ENCODE peak calls at places on chromosome 3, in eight cellular contexts. One of them, this sample, is unnamed.

GRCh38 chr3:159416854-159417253 is 571.8 kb upstream of the IL12A start:
- DNase-seq in Peyer's patch: no peak
- DNase-seq in sigmoid colon: no peak
- DNase-seq in HFF-Myc: no peak
- DNase-seq in astrocyte of the spinal cord: peak; percentile 76
- DNase-seq in AG04449: no peak
- DNase-seq in transverse colon: no peak
- DNase-seq in DND-41: no peak
- DNase-seq in this sample: peak; percentile 14

GRCh38 chr3:64645236-64645635 is 42.6 kb downstream of the ADAMTS9 start:
- DNase-seq in Peyer's patch: no peak
- DNase-seq in sigmoid colon: no peak
- DNase-seq in HFF-Myc: no peak
- DNase-seq in astrocyte of the spinal cord: peak; percentile 10
- DNase-seq in AG04449: no peak
- DNase-seq in transverse colon: no peak
- DNase-seq in DND-41: no peak
- DNase-seq in this sample: no peak

GRCh38 chr3:156106721-156107373 is 13.5 kb upstream of the KCNAB1 start:
- DNase-seq in Peyer's patch: no peak
- DNase-seq in sigmoid colon: no peak
- DNase-seq in HFF-Myc: no peak
- DNase-seq in astrocyte of the spinal cord: no peak
- DNase-seq in AG04449: no peak
- DNase-seq in transverse colon: no peak
- DNase-seq in DND-41: no peak
- DNase-seq in this sample: no peak

GRCh38 chr3:184196536-184196935 is 10.5 kb downstream of the ABCF3 start:
- DNase-seq in Peyer's patch: no peak
- DNase-seq in sigmoid colon: no peak
- DNase-seq in HFF-Myc: no peak
- DNase-seq in astrocyte of the spinal cord: no peak
- DNase-seq in AG04449: no peak
- DNase-seq in transverse colon: no peak
- DNase-seq in DND-41: no peak
- DNase-seq in this sample: no peak

GRCh38 chr3:8328971-8329370 is 172.7 kb upstream of the LMCD1 start:
- DNase-seq in Peyer's patch: no peak
- DNase-seq in sigmoid colon: no peak
- DNase-seq in HFF-Myc: no peak
- DNase-seq in astrocyte of the spinal cord: peak; percentile 2
- DNase-seq in AG04449: no peak
- DNase-seq in transverse colon: no peak
- DNase-seq in DND-41: no peak
- DNase-seq in this sample: no peak

GRCh38 chr3:65793495-65794200 is 245.1 kb downstream of the MAGI1 start:
- DNase-seq in Peyer's patch: no peak
- DNase-seq in sigmoid colon: no peak
- DNase-seq in HFF-Myc: no peak
- DNase-seq in astrocyte of the spinal cord: no peak
- DNase-seq in AG04449: no peak
- DNase-seq in transverse colon: no peak
- DNase-seq in DND-41: no peak
- DNase-seq in this sample: no peak

GRCh38 chr3:23916152-23916885 is 471 bp downstream of the NKIRAS1 start:
- DNase-seq in Peyer's patch: no peak
- DNase-seq in sigmoid colon: no peak
- DNase-seq in HFF-Myc: no peak
- DNase-seq in astrocyte of the spinal cord: no peak
- DNase-seq in AG04449: no peak
- DNase-seq in transverse colon: no peak
- DNase-seq in DND-41: no peak
- DNase-seq in this sample: no peak

GRCh38 chr3:136818191-136818850 is 605 bp upstream of the SLC35G2 start:
- DNase-seq in Peyer's patch: peak; percentile 18
- DNase-seq in sigmoid colon: peak; percentile 69
- DNase-seq in HFF-Myc: peak; percentile 92
- DNase-seq in astrocyte of the spinal cord: peak; percentile 85
- DNase-seq in AG04449: no peak
- DNase-seq in transverse colon: peak; percentile 20
- DNase-seq in DND-41: peak; percentile 57
- DNase-seq in this sample: peak; percentile 91

GRCh38 chr3:97235611-97236315 is 421.4 kb downstream of the EPHA6 start:
- DNase-seq in Peyer's patch: no peak
- DNase-seq in sigmoid colon: no peak
- DNase-seq in HFF-Myc: no peak
- DNase-seq in astrocyte of the spinal cord: no peak
- DNase-seq in AG04449: no peak
- DNase-seq in transverse colon: no peak
- DNase-seq in DND-41: no peak
- DNase-seq in this sample: no peak

GRCh38 chr3:108208831-108209230 is 13.4 kb downstream of the IFT57 start:
- DNase-seq in Peyer's patch: no peak
- DNase-seq in sigmoid colon: no peak
- DNase-seq in HFF-Myc: no peak
- DNase-seq in astrocyte of the spinal cord: no peak
- DNase-seq in AG04449: no peak
- DNase-seq in transverse colon: no peak
- DNase-seq in DND-41: no peak
- DNase-seq in this sample: no peak

GRCh38 chr3:62229201-62229600 is 144.1 kb downstream of the FEZF2 start:
- DNase-seq in Peyer's patch: no peak
- DNase-seq in sigmoid colon: no peak
- DNase-seq in HFF-Myc: no peak
- DNase-seq in astrocyte of the spinal cord: peak; percentile 41
- DNase-seq in AG04449: no peak
- DNase-seq in transverse colon: no peak
- DNase-seq in DND-41: no peak
- DNase-seq in this sample: no peak

GRCh38 chr3:56955551-56956131 is 104.8 kb upstream of the SPATA12 start:
- DNase-seq in Peyer's patch: no peak
- DNase-seq in sigmoid colon: no peak
- DNase-seq in HFF-Myc: no peak
- DNase-seq in astrocyte of the spinal cord: no peak
- DNase-seq in AG04449: no peak
- DNase-seq in transverse colon: no peak
- DNase-seq in DND-41: no peak
- DNase-seq in this sample: no peak

GRCh38 chr3:37944243-37944955 is 46.2 kb upstream of the VILL start:
- DNase-seq in Peyer's patch: no peak
- DNase-seq in sigmoid colon: no peak
- DNase-seq in HFF-Myc: no peak
- DNase-seq in astrocyte of the spinal cord: no peak
- DNase-seq in AG04449: no peak
- DNase-seq in transverse colon: no peak
- DNase-seq in DND-41: no peak
- DNase-seq in this sample: peak; percentile 27

GRCh38 chr3:104987859-104988258 is 378.9 kb upstream of the ALCAM start:
- DNase-seq in Peyer's patch: no peak
- DNase-seq in sigmoid colon: no peak
- DNase-seq in HFF-Myc: no peak
- DNase-seq in astrocyte of the spinal cord: no peak
- DNase-seq in AG04449: no peak
- DNase-seq in transverse colon: no peak
- DNase-seq in DND-41: no peak
- DNase-seq in this sample: no peak

GRCh38 chr3:155325263-155325835 is 31.9 kb upstream of the STRIT1 start:
- DNase-seq in Peyer's patch: no peak
- DNase-seq in sigmoid colon: no peak
- DNase-seq in HFF-Myc: no peak
- DNase-seq in astrocyte of the spinal cord: peak; percentile 21
- DNase-seq in AG04449: no peak
- DNase-seq in transverse colon: no peak
- DNase-seq in DND-41: no peak
- DNase-seq in this sample: no peak

GRCh38 chr3:139586420-139587017 is 47.0 kb upstream of the RBP1 start:
- DNase-seq in Peyer's patch: no peak
- DNase-seq in sigmoid colon: no peak
- DNase-seq in HFF-Myc: no peak
- DNase-seq in astrocyte of the spinal cord: no peak
- DNase-seq in AG04449: no peak
- DNase-seq in transverse colon: no peak
- DNase-seq in DND-41: no peak
- DNase-seq in this sample: no peak

GRCh38 chr3:22536582-22536981 is 666.5 kb upstream of the UBE2E2 start:
- DNase-seq in Peyer's patch: no peak
- DNase-seq in sigmoid colon: no peak
- DNase-seq in HFF-Myc: no peak
- DNase-seq in astrocyte of the spinal cord: no peak
- DNase-seq in AG04449: no peak
- DNase-seq in transverse colon: no peak
- DNase-seq in DND-41: no peak
- DNase-seq in this sample: no peak

GRCh38 chr3:88031543-88032148 is 27.2 kb downstream of the CGGBP1 start:
- DNase-seq in Peyer's patch: no peak
- DNase-seq in sigmoid colon: no peak
- DNase-seq in HFF-Myc: no peak
- DNase-seq in astrocyte of the spinal cord: peak; percentile 63
- DNase-seq in AG04449: no peak
- DNase-seq in transverse colon: no peak
- DNase-seq in DND-41: peak; percentile 47
- DNase-seq in this sample: peak; percentile 41

GRCh38 chr3:158105710-158106438 is at the start of gene SHOX2:
- DNase-seq in Peyer's patch: peak; percentile 13
- DNase-seq in sigmoid colon: no peak
- DNase-seq in HFF-Myc: no peak
- DNase-seq in astrocyte of the spinal cord: peak; percentile 36
- DNase-seq in AG04449: no peak
- DNase-seq in transverse colon: peak; percentile 41
- DNase-seq in DND-41: no peak
- DNase-seq in this sample: peak; percentile 59

GRCh38 chr3:123739754-123740153 is 144.4 kb downstream of the MYLK start:
- DNase-seq in Peyer's patch: no peak
- DNase-seq in sigmoid colon: no peak
- DNase-seq in HFF-Myc: no peak
- DNase-seq in astrocyte of the spinal cord: peak; percentile 84
- DNase-seq in AG04449: no peak
- DNase-seq in transverse colon: peak; percentile 42
- DNase-seq in DND-41: no peak
- DNase-seq in this sample: peak; percentile 48

GRCh38 chr3:69115731-69116130 is 6.7 kb downstream of the LMOD3 start:
- DNase-seq in Peyer's patch: no peak
- DNase-seq in sigmoid colon: no peak
- DNase-seq in HFF-Myc: no peak
- DNase-seq in astrocyte of the spinal cord: peak; percentile 48
- DNase-seq in AG04449: no peak
- DNase-seq in transverse colon: no peak
- DNase-seq in DND-41: no peak
- DNase-seq in this sample: peak; percentile 21
- TF ChIP-seq CTCF in Peyer's patch: no peak
- TF ChIP-seq CTCF in sigmoid colon: no peak
- TF ChIP-seq CTCF in HFF-Myc: no peak
- TF ChIP-seq CTCF in astrocyte of the spinal cord: no peak
- TF ChIP-seq CTCF in AG04449: no peak
- TF ChIP-seq CTCF in transverse colon: no peak
- TF ChIP-seq CTCF in DND-41: no peak
- TF ChIP-seq CTCF in this sample: no peak

DNA sequence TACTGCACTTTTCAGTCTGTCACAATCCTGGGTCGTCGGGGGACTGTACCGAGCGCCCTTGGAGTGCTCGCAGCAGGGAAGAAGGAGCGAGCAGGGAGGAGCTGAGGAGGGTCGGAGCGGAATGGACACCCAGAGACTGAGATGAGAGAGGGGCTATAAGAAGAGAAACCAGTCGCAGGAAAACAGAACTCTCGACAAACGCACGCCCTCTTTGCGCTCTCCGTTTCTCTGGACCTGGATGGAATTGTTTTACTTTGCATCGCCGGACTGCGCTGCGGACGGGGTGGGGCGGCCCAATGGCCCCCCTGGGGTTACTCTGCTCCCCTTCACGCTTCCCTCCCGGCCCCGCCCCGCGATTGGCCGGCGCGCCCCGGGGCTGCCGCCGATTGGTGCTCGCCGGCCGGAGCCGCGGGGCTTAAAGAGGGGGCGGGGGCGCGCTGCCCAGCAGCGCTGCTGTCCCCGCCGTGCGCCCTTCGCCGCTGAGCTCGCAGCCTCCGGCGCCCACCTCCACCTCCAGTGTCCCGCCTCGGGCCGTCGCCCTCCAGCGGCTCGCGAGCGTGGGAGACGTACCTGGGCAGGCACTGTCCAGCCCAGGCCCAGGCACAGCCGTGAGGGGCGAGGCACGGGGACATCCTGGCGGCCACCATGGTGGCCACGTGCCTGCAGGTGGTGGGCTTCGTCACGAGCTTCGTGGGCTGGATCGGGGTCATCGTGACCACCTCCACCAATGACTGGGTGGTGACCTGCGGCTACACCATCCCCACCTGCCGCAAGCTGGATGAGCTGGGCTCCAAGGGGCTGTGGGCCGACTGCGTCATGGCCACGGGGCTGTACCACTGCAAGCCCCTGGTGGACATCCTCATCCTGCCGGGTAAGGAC is at the start of gene CLDN11:
- DNase-seq in Peyer's patch: no peak
- DNase-seq in sigmoid colon: peak; percentile 75
- DNase-seq in HFF-Myc: no peak
- DNase-seq in astrocyte of the spinal cord: peak; percentile 80
- DNase-seq in AG04449: no peak
- DNase-seq in transverse colon: no peak
- DNase-seq in DND-41: no peak
- DNase-seq in this sample: no peak
- TF ChIP-seq CTCF in Peyer's patch: no peak
- TF ChIP-seq CTCF in sigmoid colon: no peak
- TF ChIP-seq CTCF in HFF-Myc: no peak
- TF ChIP-seq CTCF in astrocyte of the spinal cord: peak; percentile 45
- TF ChIP-seq CTCF in AG04449: peak; percentile 45
- TF ChIP-seq CTCF in transverse colon: no peak
- TF ChIP-seq CTCF in DND-41: no peak
- TF ChIP-seq CTCF in this sample: no peak

GRCh38 chr3:113329757-113330156 is 111.5 kb downstream of the CFAP44 start:
- DNase-seq in Peyer's patch: no peak
- DNase-seq in sigmoid colon: no peak
- DNase-seq in HFF-Myc: no peak
- DNase-seq in astrocyte of the spinal cord: peak; percentile 28
- DNase-seq in AG04449: no peak
- DNase-seq in transverse colon: no peak
- DNase-seq in DND-41: no peak
- DNase-seq in this sample: no peak
- TF ChIP-seq CTCF in Peyer's patch: no peak
- TF ChIP-seq CTCF in sigmoid colon: no peak
- TF ChIP-seq CTCF in HFF-Myc: no peak
- TF ChIP-seq CTCF in astrocyte of the spinal cord: no peak
- TF ChIP-seq CTCF in AG04449: no peak
- TF ChIP-seq CTCF in transverse colon: no peak
- TF ChIP-seq CTCF in DND-41: no peak
- TF ChIP-seq CTCF in this sample: no peak

GRCh38 chr3:50611464-50612233 is at the start of gene CISH:
- DNase-seq in Peyer's patch: peak; percentile 92
- DNase-seq in sigmoid colon: peak; percentile 97
- DNase-seq in HFF-Myc: no peak
- DNase-seq in astrocyte of the spinal cord: peak; percentile 93
- DNase-seq in AG04449: no peak
- DNase-seq in transverse colon: peak; percentile 96
- DNase-seq in DND-41: peak; percentile 100
- DNase-seq in this sample: peak; percentile 93
- TF ChIP-seq CTCF in Peyer's patch: peak; percentile 36
- TF ChIP-seq CTCF in sigmoid colon: no peak
- TF ChIP-seq CTCF in HFF-Myc: peak; percentile 48
- TF ChIP-seq CTCF in astrocyte of the spinal cord: peak; percentile 63
- TF ChIP-seq CTCF in AG04449: peak; percentile 71
- TF ChIP-seq CTCF in transverse colon: peak; percentile 25
- TF ChIP-seq CTCF in DND-41: peak; percentile 59
- TF ChIP-seq CTCF in this sample: peak; percentile 37